ENCODE peak calls at places on chromosomes 2 and 18, in nine cellular contexts. One of them, this sample, is unnamed.
A peak's percentile ranks its signal among the peaks of the same experiment; 100 is the strongest.

GRCh38 chr2:188664391-188664790 is 309.8 kb upstream of the COL3A1 start:
- DNase-seq in heart right ventricle: peak; percentile 3
- DNase-seq in endothelial cell: no peak
- DNase-seq in AG04449: no peak
- DNase-seq in Calu3: no peak
- DNase-seq in D721Med: no peak
- DNase-seq in A673: no peak
- DNase-seq in epithelial cell of esophagus: no peak
- DNase-seq in astrocyte of the spinal cord: no peak
- DNase-seq in this sample: no peak

GRCh38 chr2:177806025-177806424 is 266.6 kb downstream of the PDE11A start:
- DNase-seq in heart right ventricle: no peak
- DNase-seq in endothelial cell: no peak
- DNase-seq in AG04449: peak; percentile 12
- DNase-seq in Calu3: no peak
- DNase-seq in D721Med: no peak
- DNase-seq in A673: no peak
- DNase-seq in epithelial cell of esophagus: no peak
- DNase-seq in astrocyte of the spinal cord: peak; percentile 67
- DNase-seq in this sample: no peak

GRCh38 chr18:58745914-58746313 is 74.6 kb downstream of the MALT1 start:
- DNase-seq in heart right ventricle: no peak
- DNase-seq in endothelial cell: no peak
- DNase-seq in AG04449: no peak
- DNase-seq in Calu3: no peak
- DNase-seq in D721Med: no peak
- DNase-seq in A673: no peak
- DNase-seq in epithelial cell of esophagus: no peak
- DNase-seq in astrocyte of the spinal cord: no peak
- DNase-seq in this sample: no peak

GRCh38 chr2:102226612-102227351 is 40.0 kb downstream of the IL1RL2 start:
- DNase-seq in heart right ventricle: no peak
- DNase-seq in endothelial cell: no peak
- DNase-seq in AG04449: no peak
- DNase-seq in Calu3: no peak
- DNase-seq in D721Med: no peak
- DNase-seq in A673: no peak
- DNase-seq in epithelial cell of esophagus: no peak
- DNase-seq in astrocyte of the spinal cord: peak; percentile 40
- DNase-seq in this sample: no peak

GRCh38 chr2:120736202-120736954 is 710 bp downstream of the GLI2 start:
- DNase-seq in heart right ventricle: peak; percentile 30
- DNase-seq in endothelial cell: no peak
- DNase-seq in AG04449: no peak
- DNase-seq in Calu3: peak; percentile 24
- DNase-seq in D721Med: no peak
- DNase-seq in A673: peak; percentile 54
- DNase-seq in epithelial cell of esophagus: peak; percentile 18
- DNase-seq in astrocyte of the spinal cord: peak; percentile 55
- DNase-seq in this sample: no peak

GRCh38 chr2:232117413-232117812 is 155.9 kb downstream of the DIS3L2 start:
- DNase-seq in heart right ventricle: no peak
- DNase-seq in endothelial cell: no peak
- DNase-seq in AG04449: no peak
- DNase-seq in Calu3: no peak
- DNase-seq in D721Med: no peak
- DNase-seq in A673: no peak
- DNase-seq in epithelial cell of esophagus: no peak
- DNase-seq in astrocyte of the spinal cord: no peak
- DNase-seq in this sample: no peak

GRCh38 chr2:9071032-9071431 is 67.5 kb upstream of the MBOAT2 start:
- DNase-seq in heart right ventricle: no peak
- DNase-seq in endothelial cell: no peak
- DNase-seq in AG04449: no peak
- DNase-seq in Calu3: peak; percentile 64
- DNase-seq in D721Med: no peak
- DNase-seq in A673: peak; percentile 75
- DNase-seq in epithelial cell of esophagus: peak; percentile 100
- DNase-seq in astrocyte of the spinal cord: peak; percentile 82
- DNase-seq in this sample: no peak

GRCh38 chr2:30231726-30232026 is 342 bp downstream of the LBH start:
- DNase-seq in heart right ventricle: no peak
- DNase-seq in endothelial cell: no peak
- DNase-seq in AG04449: no peak
- DNase-seq in Calu3: no peak
- DNase-seq in D721Med: no peak
- DNase-seq in A673: no peak
- DNase-seq in epithelial cell of esophagus: peak; percentile 67
- DNase-seq in astrocyte of the spinal cord: no peak
- DNase-seq in this sample: no peak

DNA sequence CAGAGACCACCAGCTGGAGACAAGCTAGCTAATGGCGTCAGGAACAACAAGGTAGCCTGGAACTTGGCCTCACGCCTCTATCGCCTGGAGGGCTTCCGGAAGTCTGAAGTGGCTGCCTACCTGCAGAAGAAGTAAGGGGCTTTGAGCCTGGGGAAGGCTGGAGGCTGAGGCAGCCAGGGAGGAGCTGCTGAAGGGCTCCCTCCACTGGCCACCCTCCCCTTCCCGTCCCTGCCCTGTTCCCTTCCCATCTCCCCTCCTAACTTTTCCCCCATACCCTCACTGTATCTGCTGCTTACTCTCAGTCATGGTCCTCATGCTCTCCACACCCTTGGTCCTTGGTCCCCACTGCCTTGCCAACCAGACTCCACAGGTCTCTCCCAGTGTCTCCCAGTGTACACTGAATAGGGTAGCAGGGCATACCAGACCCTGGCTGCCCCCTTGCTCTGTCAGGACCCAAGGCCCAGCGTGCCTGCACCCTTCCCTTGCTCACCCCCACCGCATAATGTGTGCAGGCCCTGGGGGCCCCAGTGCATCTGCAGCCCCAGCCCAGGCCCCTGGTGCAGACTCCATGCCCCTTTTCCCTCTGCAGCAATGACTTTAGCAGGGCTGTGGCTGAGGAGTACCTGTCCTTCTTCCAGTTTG is 18.8 kb downstream of the PSD4 start:
- DNase-seq in heart right ventricle: no peak
- DNase-seq in endothelial cell: no peak
- DNase-seq in AG04449: no peak
- DNase-seq in Calu3: no peak
- DNase-seq in D721Med: no peak
- DNase-seq in A673: no peak
- DNase-seq in epithelial cell of esophagus: no peak
- DNase-seq in astrocyte of the spinal cord: no peak
- DNase-seq in this sample: no peak
- TF ChIP-seq CTCF in heart right ventricle: no peak
- TF ChIP-seq CTCF in endothelial cell: no peak
- TF ChIP-seq CTCF in AG04449: no peak
- TF ChIP-seq CTCF in Calu3: no peak
- TF ChIP-seq CTCF in D721Med: no peak
- TF ChIP-seq CTCF in A673: peak; percentile 44
- TF ChIP-seq CTCF in epithelial cell of esophagus: no peak
- TF ChIP-seq CTCF in astrocyte of the spinal cord: no peak
- TF ChIP-seq CTCF in this sample: no peak

DNA sequence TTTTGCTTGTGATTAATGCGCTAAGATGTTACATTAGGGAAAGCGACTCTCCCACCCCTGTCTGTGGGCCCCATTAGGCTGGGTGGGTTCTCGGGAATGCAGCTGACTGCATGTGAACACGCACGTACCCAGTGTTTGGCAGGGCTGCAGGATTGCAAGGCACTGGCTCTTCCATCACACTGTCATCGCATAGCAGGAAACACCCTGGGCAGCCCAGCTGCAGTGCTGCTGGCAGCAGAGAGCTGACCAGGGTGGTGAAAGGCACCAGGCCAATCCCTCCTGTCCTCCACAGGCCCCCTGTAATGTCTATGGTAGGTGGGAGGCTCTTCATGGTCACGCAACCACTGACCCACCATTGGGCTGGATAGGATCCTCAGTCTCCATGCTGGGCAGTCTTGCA is 34.4 kb upstream of the FZD7 start:
- DNase-seq in heart right ventricle: peak; percentile 44
- DNase-seq in endothelial cell: no peak
- DNase-seq in AG04449: no peak
- DNase-seq in Calu3: no peak
- DNase-seq in D721Med: no peak
- DNase-seq in A673: no peak
- DNase-seq in epithelial cell of esophagus: no peak
- DNase-seq in astrocyte of the spinal cord: no peak
- DNase-seq in this sample: no peak
- TF ChIP-seq CTCF in heart right ventricle: no peak
- TF ChIP-seq CTCF in endothelial cell: no peak
- TF ChIP-seq CTCF in AG04449: no peak
- TF ChIP-seq CTCF in Calu3: no peak
- TF ChIP-seq CTCF in D721Med: no peak
- TF ChIP-seq CTCF in A673: no peak
- TF ChIP-seq CTCF in epithelial cell of esophagus: no peak
- TF ChIP-seq CTCF in astrocyte of the spinal cord: no peak
- TF ChIP-seq CTCF in this sample: no peak

DNA sequence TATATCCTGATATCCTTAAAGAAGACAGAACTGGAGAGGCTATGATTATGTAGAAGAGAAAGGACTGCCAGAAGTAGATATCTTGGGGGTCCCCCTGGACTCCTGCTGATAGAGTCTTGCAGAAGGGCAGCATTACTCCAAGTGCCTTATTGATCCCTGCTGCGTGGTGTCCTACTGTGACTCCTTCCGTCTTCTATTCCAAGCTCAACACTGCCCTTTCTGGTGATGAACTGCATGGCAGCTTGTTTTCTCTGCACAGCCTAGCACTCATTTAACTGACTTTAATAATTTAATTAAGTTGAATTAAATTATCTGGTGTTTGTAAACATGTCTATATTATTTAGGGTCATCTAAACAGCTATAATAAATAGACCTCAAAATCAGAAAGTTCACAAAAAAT is 194.1 kb upstream of the DSEL start:
- DNase-seq in heart right ventricle: no peak
- DNase-seq in endothelial cell: peak; percentile 23
- DNase-seq in AG04449: no peak
- DNase-seq in Calu3: peak; percentile 20
- DNase-seq in D721Med: no peak
- DNase-seq in A673: no peak
- DNase-seq in epithelial cell of esophagus: peak; percentile 37
- DNase-seq in astrocyte of the spinal cord: no peak
- DNase-seq in this sample: no peak
- TF ChIP-seq CTCF in heart right ventricle: no peak
- TF ChIP-seq CTCF in endothelial cell: peak; percentile 38
- TF ChIP-seq CTCF in AG04449: no peak
- TF ChIP-seq CTCF in Calu3: peak; percentile 58
- TF ChIP-seq CTCF in D721Med: no peak
- TF ChIP-seq CTCF in A673: peak; percentile 23
- TF ChIP-seq CTCF in epithelial cell of esophagus: peak; percentile 64
- TF ChIP-seq CTCF in astrocyte of the spinal cord: peak; percentile 21
- TF ChIP-seq CTCF in this sample: peak; percentile 48

GRCh38 chr2:69716555-69717120 is 25.3 kb upstream of the ANXA4 start:
- DNase-seq in heart right ventricle: no peak
- DNase-seq in endothelial cell: no peak
- DNase-seq in AG04449: no peak
- DNase-seq in Calu3: no peak
- DNase-seq in D721Med: no peak
- DNase-seq in A673: no peak
- DNase-seq in epithelial cell of esophagus: peak; percentile 55
- DNase-seq in astrocyte of the spinal cord: peak; percentile 46
- DNase-seq in this sample: no peak
- TF ChIP-seq CTCF in heart right ventricle: no peak
- TF ChIP-seq CTCF in endothelial cell: no peak
- TF ChIP-seq CTCF in AG04449: peak; percentile 4
- TF ChIP-seq CTCF in Calu3: no peak
- TF ChIP-seq CTCF in D721Med: no peak
- TF ChIP-seq CTCF in A673: no peak
- TF ChIP-seq CTCF in epithelial cell of esophagus: peak; percentile 9
- TF ChIP-seq CTCF in astrocyte of the spinal cord: peak; percentile 8
- TF ChIP-seq CTCF in this sample: no peak

GRCh38 chr2:111701798-111702118 is 182.2 kb downstream of the ANAPC1 start:
- DNase-seq in heart right ventricle: no peak
- DNase-seq in endothelial cell: no peak
- DNase-seq in AG04449: no peak
- DNase-seq in Calu3: no peak
- DNase-seq in D721Med: no peak
- DNase-seq in A673: no peak
- DNase-seq in epithelial cell of esophagus: no peak
- DNase-seq in astrocyte of the spinal cord: no peak
- DNase-seq in this sample: peak; percentile 54

GRCh38 chr2:111697560-111697959 is 186.4 kb downstream of the ANAPC1 start:
- DNase-seq in heart right ventricle: no peak
- DNase-seq in endothelial cell: no peak
- DNase-seq in AG04449: no peak
- DNase-seq in Calu3: no peak
- DNase-seq in D721Med: no peak
- DNase-seq in A673: no peak
- DNase-seq in epithelial cell of esophagus: no peak
- DNase-seq in astrocyte of the spinal cord: no peak
- DNase-seq in this sample: no peak

GRCh38 chr2:111701266-111701665 is 182.7 kb downstream of the ANAPC1 start:
- DNase-seq in heart right ventricle: no peak
- DNase-seq in endothelial cell: no peak
- DNase-seq in AG04449: no peak
- DNase-seq in Calu3: peak; percentile 37
- DNase-seq in D721Med: no peak
- DNase-seq in A673: no peak
- DNase-seq in epithelial cell of esophagus: peak; percentile 34
- DNase-seq in astrocyte of the spinal cord: no peak
- DNase-seq in this sample: no peak

GRCh38 chr2:111698089-111698488 is 185.9 kb downstream of the ANAPC1 start:
- DNase-seq in heart right ventricle: no peak
- DNase-seq in endothelial cell: no peak
- DNase-seq in AG04449: no peak
- DNase-seq in Calu3: no peak
- DNase-seq in D721Med: no peak
- DNase-seq in A673: no peak
- DNase-seq in epithelial cell of esophagus: no peak
- DNase-seq in astrocyte of the spinal cord: no peak
- DNase-seq in this sample: no peak

GRCh38 chr2:111698743-111699554 is 185.0 kb downstream of the ANAPC1 start:
- DNase-seq in heart right ventricle: peak; percentile 49
- DNase-seq in endothelial cell: no peak
- DNase-seq in AG04449: peak; percentile 94
- DNase-seq in Calu3: peak; percentile 85
- DNase-seq in D721Med: no peak
- DNase-seq in A673: peak; percentile 93
- DNase-seq in epithelial cell of esophagus: peak; percentile 98
- DNase-seq in astrocyte of the spinal cord: peak; percentile 99
- DNase-seq in this sample: no peak
- TF ChIP-seq CTCF in heart right ventricle: no peak
- TF ChIP-seq CTCF in endothelial cell: no peak
- TF ChIP-seq CTCF in AG04449: peak; percentile 47
- TF ChIP-seq CTCF in Calu3: no peak
- TF ChIP-seq CTCF in D721Med: no peak
- TF ChIP-seq CTCF in A673: peak; percentile 70
- TF ChIP-seq CTCF in epithelial cell of esophagus: peak; percentile 62
- TF ChIP-seq CTCF in astrocyte of the spinal cord: peak; percentile 63
- TF ChIP-seq CTCF in this sample: peak; percentile 30

GRCh38 chr18:67513285-67513684 is 3.2 kb downstream of the DSEL start:
- DNase-seq in heart right ventricle: no peak
- DNase-seq in endothelial cell: no peak
- DNase-seq in AG04449: no peak
- DNase-seq in Calu3: no peak
- DNase-seq in D721Med: no peak
- DNase-seq in A673: no peak
- DNase-seq in epithelial cell of esophagus: peak; percentile 50
- DNase-seq in astrocyte of the spinal cord: no peak
- DNase-seq in this sample: no peak
- TF ChIP-seq CTCF in heart right ventricle: no peak
- TF ChIP-seq CTCF in endothelial cell: no peak
- TF ChIP-seq CTCF in AG04449: no peak
- TF ChIP-seq CTCF in Calu3: no peak
- TF ChIP-seq CTCF in D721Med: peak; percentile 34
- TF ChIP-seq CTCF in A673: no peak
- TF ChIP-seq CTCF in epithelial cell of esophagus: peak; percentile 22
- TF ChIP-seq CTCF in astrocyte of the spinal cord: peak; percentile 28
- TF ChIP-seq CTCF in this sample: no peak

GRCh38 chr2:80852808-80853139 is 548.2 kb upstream of the LRRTM1 start:
- DNase-seq in heart right ventricle: no peak
- DNase-seq in endothelial cell: no peak
- DNase-seq in AG04449: no peak
- DNase-seq in Calu3: no peak
- DNase-seq in D721Med: no peak
- DNase-seq in A673: no peak
- DNase-seq in epithelial cell of esophagus: no peak
- DNase-seq in astrocyte of the spinal cord: no peak
- DNase-seq in this sample: no peak
- TF ChIP-seq CTCF in heart right ventricle: no peak
- TF ChIP-seq CTCF in endothelial cell: no peak
- TF ChIP-seq CTCF in AG04449: no peak
- TF ChIP-seq CTCF in Calu3: no peak
- TF ChIP-seq CTCF in D721Med: no peak
- TF ChIP-seq CTCF in A673: no peak
- TF ChIP-seq CTCF in epithelial cell of esophagus: no peak
- TF ChIP-seq CTCF in astrocyte of the spinal cord: no peak
- TF ChIP-seq CTCF in this sample: peak; percentile 33

This sample was measured in type B pancreatic cell.